ENCODE peak calls at places on chromosome 3, in four cellular contexts. U is choroid plexus epithelial cell, C is NCI-H2227 treated with DMSO at 0.1 percent for 48 hours, Y is pulmonary artery endothelial cell. D is an unnamed sample.

GRCh38 chr3:159273608-159274007 is 471.8 kb downstream of the MFSD1 start:
- DNase-seq in U (peak; percentile 69), C (no peak), Y (no peak), D (no peak)

GRCh38 chr3:157542711-157543485 is 39.7 kb upstream of the VEPH1 start:
- DNase-seq in U (peak; percentile 75), C (peak; percentile 6), Y (no peak), D (no peak)

GRCh38 chr3:188077160-188077812 is 76.7 kb upstream of the LPP start:
- DNase-seq in U (peak; percentile 80), C (no peak), Y (no peak), D (no peak)

GRCh38 chr3:155714295-155714718 is 30.6 kb downstream of the PLCH1 start:
- DNase-seq in U (no peak), C (no peak), Y (no peak), D (no peak)

GRCh38 chr3:194102436-194102835 is 33.5 kb upstream of the HES1 start:
- DNase-seq in U (no peak), C (no peak), Y (no peak), D (no peak)

GRCh38 chr3:28792604-28793003 is 444.0 kb upstream of the AZI2 start:
- DNase-seq in U (no peak), C (no peak), Y (no peak), D (no peak)

GRCh38 chr3:24271228-24271627 is 223.4 kb downstream of the THRB start:
- DNase-seq in U (no peak), C (no peak), Y (no peak), D (no peak)

GRCh38 chr3:4497884-4498283 is 4.7 kb downstream of the ITPR1 start:
- DNase-seq in U (no peak), C (no peak), Y (no peak), D (no peak)

GRCh38 chr3:1252061-1252430 is 159.2 kb downstream of the CNTN6 start:
- DNase-seq in U (no peak), C (no peak), Y (no peak), D (no peak)

GRCh38 chr3:55000546-55000945 is 72.7 kb upstream of the LRTM1 start:
- DNase-seq in U (peak; percentile 92), C (no peak), Y (no peak), D (peak; percentile 31)

GRCh38 chr3:50028336-50028735 is 60.4 kb upstream of the RBM5 start:
- DNase-seq in U (peak; percentile 44), C (no peak), Y (no peak), D (no peak)

GRCh38 chr3:150409527-150410310 is 1.6 kb downstream of the TSC22D2 start:
- DNase-seq in U (peak; percentile 76), C (no peak), Y (no peak), D (no peak)

GRCh38 chr3:12995389-12996180 is 77.6 kb downstream of the IQSEC1 start:
- DNase-seq in U (no peak), C (no peak), Y (no peak), D (no peak)

GRCh38 chr3:85387913-85388510 is 429.2 kb downstream of the CADM2 start:
- DNase-seq in U (peak; percentile 1), C (no peak), Y (no peak), D (no peak)

GRCh38 chr3:19159966-19160365 is 11.7 kb downstream of the KCNH8 start:
- DNase-seq in U (no peak), C (no peak), Y (no peak), D (no peak)

GRCh38 chr3:64022451-64023186 is 675 bp downstream of the PSMD6 start:
- DNase-seq in U (peak; percentile 21), C (no peak), Y (peak; percentile 3), D (no peak)

GRCh38 chr3:69647081-69647480 is 92.2 kb upstream of the MITF start:
- DNase-seq in U (no peak), C (no peak), Y (no peak), D (no peak)

GRCh38 chr3:19816631-19817030 is 117.4 kb downstream of the EFHB start:
- DNase-seq in U (no peak), C (no peak), Y (no peak), D (no peak)

GRCh38 chr3:187044206-187044605 is 95.1 kb downstream of the RPL39L start:
- DNase-seq in U (no peak), C (no peak), Y (peak; percentile 43), D (no peak)

GRCh38 chr3:26279091-26279490 is 343.5 kb upstream of the LRRC3B start:
- DNase-seq in U (no peak), C (no peak), Y (no peak), D (no peak)

GRCh38 chr3:184757010-184757651 is 45.3 kb upstream of the MAGEF1 start:
- DNase-seq in U (peak; percentile 66), C (peak; percentile 35), Y (no peak), D (no peak)

GRCh38 chr3:39065197-39065596 is 13.4 kb downstream of the WDR48 start:
- DNase-seq in U (peak; percentile 77), C (no peak), Y (no peak), D (no peak)

GRCh38 chr3:197171481-197172067 is 126.8 kb downstream of the DLG1 start:
- DNase-seq in U (peak; percentile 35), C (no peak), Y (no peak), D (no peak)

GRCh38 chr3:183410280-183410679 is 18.1 kb downstream of the MCF2L2 start:
- DNase-seq in U (no peak), C (no peak), Y (no peak), D (no peak)

GRCh38 chr3:139928708-139929505 is 6.1 kb upstream of the CLSTN2 start:
- DNase-seq in U (peak; percentile 31), C (no peak), Y (no peak), D (no peak)

GRCh38 chr3:135905058-135905724 is 60.3 kb upstream of the PPP2R3A start:
- DNase-seq in U (peak; percentile 39), C (no peak), Y (no peak), D (no peak)

GRCh38 chr3:53551324-53551723 is 56.9 kb downstream of the CACNA1D start:
- DNase-seq in U (no peak), C (no peak), Y (no peak), D (no peak)

GRCh38 chr3:24495334-24495994 is 814 bp upstream of the THRB start:
- DNase-seq in U (no peak), C (no peak), Y (no peak), D (no peak)

GRCh38 chr3:141608438-141608837 is 121.6 kb downstream of the RASA2 start:
- DNase-seq in U (no peak), C (no peak), Y (no peak), D (no peak)

GRCh38 chr3:52570076-52570475 is 33.7 kb downstream of the UQCC5 start:
- DNase-seq in U (peak; percentile 76), C (no peak), Y (no peak), D (no peak)

GRCh38 chr3:182524711-182525401 is 268.4 kb upstream of the ATP11B start:
- DNase-seq in U (no peak), C (no peak), Y (no peak), D (no peak)

GRCh38 chr3:25820372-25820771 is 30.5 kb downstream of the OXSM start:
- DNase-seq in U (peak; percentile 98), C (no peak), Y (peak; percentile 57), D (peak; percentile 5)

GRCh38 chr3:107217161-107217560 is 160.1 kb upstream of the CCDC54 start:
- DNase-seq in U (peak; percentile 98), C (no peak), Y (no peak), D (no peak)

GRCh38 chr3:66885326-66886000 is 112.6 kb upstream of the KBTBD8 start:
- DNase-seq in U (peak; percentile 85), C (no peak), Y (no peak), D (no peak)

GRCh38 chr3:174465177-174465576 is 394.0 kb upstream of the NAALADL2 start:
- DNase-seq in U (no peak), C (no peak), Y (no peak), D (no peak)

GRCh38 chr3:111999924-112000835 is 1.5 kb downstream of the TAGLN3 start:
- DNase-seq in U (no peak), C (no peak), Y (no peak), D (no peak)

GRCh38 chr3:114551770-114552526 is 258.1 kb downstream of the TIGIT start:
- DNase-seq in U (peak; percentile 61), C (no peak), Y (no peak), D (no peak)

GRCh38 chr3:126888186-126888760 is 94.6 kb upstream of the PLXNA1 start:
- DNase-seq in U (no peak), C (peak; percentile 41), Y (no peak), D (no peak)

GRCh38 chr3:139774570-139775302 is 97.0 kb upstream of the NMNAT3 start:
- DNase-seq in U (peak; percentile 90), C (peak; percentile 83), Y (no peak), D (peak; percentile 59)

GRCh38 chr3:3341496-3341895 is 162.0 kb upstream of the CRBN start:
- DNase-seq in U (no peak), C (no peak), Y (no peak), D (no peak)